ENCODE peak calls at places on chromosome 14, in eight cellular contexts. E, G, B, T, Y, D, F and Q are unnamed samples.

GRCh38 chr14:51368721-51369163 is 128.7 kb downstream of the TMX1 start:
- DNase-seq in E (no peak), F (no peak), B (no peak), G (no peak), Y (no peak), D (no peak), T (no peak), Q (no peak)

GRCh38 chr14:74019743-74020142 is 594 bp downstream of the BBOF1 start:
- DNase-seq in G (peak), F (no peak), T (no peak), Y (no peak), B (no peak), E (no peak), D (no peak), Q (no peak)

GRCh38 chr14:95511687-95512086 is 4.8 kb downstream of the SYNE3 start:
- DNase-seq in Y (no peak), G (no peak), B (no peak), D (no peak), T (no peak), F (no peak), E (no peak), Q (no peak)

GRCh38 chr14:22438742-22439141 is 150.3 kb downstream of the DAD1 start:
- DNase-seq in T (no peak), E (no peak), B (no peak), F (no peak), D (no peak), Y (no peak), G (no peak), Q (no peak)

GRCh38 chr14:95695913-95696312 is 9.7 kb downstream of the TCL1B start:
- DNase-seq in B (no peak), G (no peak), F (no peak), T (no peak), E (no peak), D (no peak), Y (no peak), Q (no peak)

GRCh38 chr14:101781240-101782061 is 19.9 kb downstream of the PPP2R5C start:
- DNase-seq in B (peak), Y (no peak), E (no peak), D (no peak), G (no peak), T (no peak), F (no peak), Q (no peak)

GRCh38 chr14:20934148-20934762 is 21.0 kb upstream of the RNASE2 start:
- DNase-seq in G (no peak), B (peak), Y (peak), F (peak), E (no peak), T (no peak), D (no peak), Q (peak)

GRCh38 chr14:20415723-20416622 is 2.7 kb upstream of the TEP1 start:
- DNase-seq in F (no peak), E (no peak), D (peak), T (no peak), B (peak), Y (no peak), G (peak), Q (no peak)

GRCh38 chr14:99571303-99571986 is 32.6 kb downstream of the CCDC85C start:
- DNase-seq in B (no peak), D (no peak), F (no peak), E (no peak), T (peak), Y (no peak), G (no peak), Q (no peak)

GRCh38 chr14:90742709-90743108 is 73.5 kb downstream of the TTC7B start:
- DNase-seq in E (no peak), T (peak), D (no peak), G (no peak), F (no peak), B (no peak), Y (peak), Q (no peak)

GRCh38 chr14:78752789-78753188 is 582.6 kb downstream of the NRXN3 start:
- DNase-seq in E (no peak), Y (no peak), G (peak), T (no peak), D (no peak), B (no peak), F (no peak), Q (no peak)